ENCODE peak calls at places on chromosome 11, in five cellular contexts. V is AG04450; Q is CD4-positive, alpha-beta T cell; J is left lung; Z is endodermal cell. E is an unnamed sample.
A peak's percentile ranks its signal among the peaks of the same experiment; 100 is the strongest.

GRCh38 chr11:126297004-126297403 is 6.9 kb upstream of the DCPS start:
- DNase-seq in V (no peak), Q (no peak), J (no peak), Z (no peak), E (no peak)

GRCh38 chr11:9015677-9016076 is 11.9 kb upstream of the NRIP3 start:
- DNase-seq in V (peak; percentile 53), Q (peak; percentile 45), J (no peak), Z (peak; percentile 87), E (peak; percentile 63)

GRCh38 chr11:116467809-116468208 is 305.0 kb downstream of the BUD13 start:
- DNase-seq in V (no peak), Q (no peak), J (no peak), Z (no peak), E (no peak)

GRCh38 chr11:132456735-132457328 is 1075.5 kb downstream of the OPCML start:
- DNase-seq in V (no peak), Q (no peak), J (no peak), Z (peak; percentile 75), E (no peak)

GRCh38 chr11:69663326-69663725 is 11.8 kb downstream of the LTO1 start:
- DNase-seq in V (no peak), Q (no peak), J (peak; percentile 19), Z (peak; percentile 30), E (peak; percentile 28)

GRCh38 chr11:2742611-2743426 is 43.0 kb upstream of the KCNQ1OT1 start:
- DNase-seq in V (no peak), Q (no peak), J (peak; percentile 51), Z (no peak), E (no peak)

GRCh38 chr11:95232666-95233065 is 1.7 kb upstream of the SESN3 start:
- DNase-seq in V (no peak), Q (no peak), J (no peak), Z (no peak), E (no peak)

GRCh38 chr11:134751825-134752224 is 339.8 kb upstream of the B3GAT1 start:
- DNase-seq in V (no peak), Q (no peak), J (no peak), Z (peak; percentile 13), E (no peak)

GRCh38 chr11:94424662-94425061 is 23.4 kb upstream of the GPR83 start:
- DNase-seq in V (no peak), Q (no peak), J (no peak), Z (no peak), E (no peak)

GRCh38 chr11:129637473-129637872 is 178.2 kb upstream of the TMEM45B start:
- DNase-seq in V (no peak), Q (no peak), J (no peak), Z (no peak), E (no peak)

GRCh38 chr11:72788250-72788649 is 5.6 kb downstream of the STARD10 start:
- DNase-seq in V (no peak), Q (no peak), J (no peak), Z (no peak), E (no peak)

GRCh38 chr11:132853886-132854285 is 678.4 kb downstream of the OPCML start:
- DNase-seq in V (no peak), Q (no peak), J (no peak), Z (no peak), E (no peak)

GRCh38 chr11:114622858-114623257 is 27.3 kb upstream of the NXPE4 start:
- DNase-seq in V (no peak), Q (no peak), J (no peak), Z (no peak), E (no peak)

GRCh38 chr11:33500865-33501479 is 199.7 kb downstream of the C11orf91 start:
- DNase-seq in V (no peak), Q (no peak), J (no peak), Z (peak; percentile 78), E (no peak)

GRCh38 chr11:130077671-130078468 is 8.2 kb downstream of the APLP2 start:
- DNase-seq in V (no peak), Q (no peak), J (no peak), Z (no peak), E (no peak)

GRCh38 chr11:46279393-46280099 is 2.1 kb downstream of the CREB3L1 start:
- DNase-seq in V (no peak), Q (no peak), J (no peak), Z (no peak), E (peak; percentile 65)

GRCh38 chr11:117623831-117624271 is 173.2 kb downstream of the DSCAML1 start:
- DNase-seq in V (no peak), Q (no peak), J (no peak), Z (no peak), E (no peak)

GRCh38 chr11:57055780-57056179 is 67.1 kb downstream of the OR5AK2 start:
- DNase-seq in V (no peak), Q (no peak), J (no peak), Z (no peak), E (no peak)

GRCh38 chr11:20259506-20259905 is 99.2 kb upstream of the DBX1 start:
- DNase-seq in V (no peak), Q (no peak), J (no peak), Z (no peak), E (no peak)

GRCh38 chr11:12922418-12922817 is 86.7 kb upstream of the RASSF10 start:
- DNase-seq in V (no peak), Q (no peak), J (no peak), Z (no peak), E (no peak)

GRCh38 chr11:12220305-12220704 is 109.9 kb downstream of the MICAL2 start:
- DNase-seq in V (no peak), Q (no peak), J (no peak), Z (no peak), E (peak; percentile 83)

GRCh38 chr11:79152511-79152910 is 288.3 kb downstream of the TENM4 start:
- DNase-seq in V (no peak), Q (no peak), J (no peak), Z (peak; percentile 21), E (no peak)

GRCh38 chr11:41714101-41714500 is 254.6 kb upstream of the LRRC4C start:
- DNase-seq in V (no peak), Q (no peak), J (no peak), Z (no peak), E (no peak)

GRCh38 chr11:111540114-111540920 is at the start of gene LAYN:
- DNase-seq in V (no peak), Q (no peak), J (peak; percentile 83), Z (peak; percentile 83), E (peak; percentile 49)

GRCh38 chr11:111539426-111540113 is 950 bp upstream of the LAYN start:
- DNase-seq in V (no peak), Q (no peak), J (no peak), Z (no peak), E (no peak)

GRCh38 chr11:111542606-111543275 is 2.2 kb downstream of the LAYN start:
- DNase-seq in V (no peak), Q (no peak), J (no peak), Z (no peak), E (no peak)

GRCh38 chr11:111541209-111542061 is 915 bp downstream of the LAYN start:
- DNase-seq in V (peak; percentile 63), Q (no peak), J (peak; percentile 71), Z (peak; percentile 80), E (no peak)

DNA sequence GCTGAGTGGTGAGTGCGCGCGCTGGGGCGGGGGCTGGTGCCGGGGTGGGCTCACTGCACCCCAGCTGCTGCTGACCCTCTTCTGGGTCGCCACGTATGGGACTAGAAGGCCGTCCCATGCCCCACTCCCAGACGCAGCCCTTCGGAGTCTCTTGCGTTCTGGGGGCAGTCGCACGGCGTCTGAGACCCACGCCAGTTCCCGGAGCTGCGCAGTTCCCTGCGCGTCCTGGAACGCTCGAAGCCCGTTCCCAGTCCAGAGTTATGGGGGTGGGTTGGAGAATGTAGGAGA is 345 bp downstream of the LAYN start:
- DNase-seq in V (no peak), Q (no peak), J (no peak), Z (no peak), E (no peak)
- H3K27me3 ChIP-seq in V (no peaks in the 10 kb centered on the region), Q (peaks cover 37% of the 10 kb centered on the region), J (peaks cover 41% of the 10 kb centered on the region), Z (peaks cover 95% of the 10 kb centered on the region), E (no peaks in the 10 kb centered on the region)

DNA sequence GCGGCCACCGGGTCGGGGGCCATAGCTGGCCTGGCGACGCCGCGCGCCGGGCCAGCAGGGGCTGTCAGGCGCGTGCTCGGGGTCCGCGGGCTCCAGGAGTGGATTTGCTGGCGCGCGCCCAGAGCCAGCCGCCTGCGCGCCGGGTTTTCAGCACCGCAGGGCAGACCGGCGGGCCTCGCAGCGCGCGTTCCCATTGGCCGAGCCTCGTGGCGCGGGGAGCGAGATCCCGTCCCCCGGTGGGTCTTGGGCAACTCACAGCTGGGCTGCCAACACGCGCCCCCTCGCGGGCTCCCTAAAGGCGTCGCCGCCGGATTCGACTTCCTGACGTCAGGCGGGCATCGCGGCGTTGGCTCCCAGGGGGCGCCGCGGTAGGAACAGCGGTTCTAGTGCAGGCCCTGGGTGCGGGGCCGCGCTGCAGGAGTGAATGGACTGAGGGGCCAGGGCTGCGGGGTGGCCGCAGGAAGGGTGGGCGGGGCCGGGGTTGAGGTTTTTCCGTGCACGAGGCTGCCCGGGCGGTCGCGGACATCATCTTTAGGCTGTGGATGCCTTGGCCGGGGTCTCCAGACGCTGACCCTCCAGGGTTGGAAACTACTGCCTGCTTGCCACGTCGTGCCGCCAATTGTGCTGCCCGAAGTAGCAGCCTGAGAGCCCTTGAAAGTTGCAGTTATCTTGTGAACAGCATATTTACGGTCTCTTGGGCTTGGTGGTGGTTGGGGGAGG is at the start of gene FADS1:
- DNase-seq in V (peak; percentile 89), Q (peak; percentile 52), J (peak; percentile 96), Z (peak; percentile 98), E (peak; percentile 96)
- TF ChIP-seq CTCF in V (peak; percentile 57), Q (peak; percentile 67), J (peak; percentile 57), Z (peak; percentile 76), E (peak; percentile 67)

GRCh38 chr11:106990322-106990721 is 28.0 kb downstream of the GUCY1A2 start:
- DNase-seq in V (no peak), Q (no peak), J (peak; percentile 49), Z (no peak), E (peak; percentile 43)
- H3K27ac ChIP-seq in V (no peak overlapping the region), Q (no peak overlapping the region), J (no peak overlapping the region), Z (peak overlapping the region; percentile 22), E (peak overlapping the region; percentile 53)

GRCh38 chr11:1049911-1050580 is 13.5 kb upstream of the MUC6 start:
- DNase-seq in V (no peak), Q (no peak), J (peak; percentile 75), Z (peak; percentile 39), E (peak; percentile 29)

GRCh38 chr11:1051356-1052132 is 15.0 kb upstream of the MUC6 start:
- DNase-seq in V (no peak), Q (no peak), J (no peak), Z (no peak), E (peak; percentile 17)

GRCh38 chr11:1052133-1053011 is 15.9 kb upstream of the MUC6 start:
- DNase-seq in V (no peak), Q (no peak), J (peak; percentile 65), Z (no peak), E (peak; percentile 33)

GRCh38 chr11:1049431-1049891 is 12.9 kb upstream of the MUC6 start:
- DNase-seq in V (no peak), Q (no peak), J (peak; percentile 83), Z (peak; percentile 41), E (no peak)

GRCh38 chr11:1050581-1051355 is 14.2 kb upstream of the MUC6 start:
- DNase-seq in V (no peak), Q (peak; percentile 29), J (peak; percentile 92), Z (peak; percentile 94), E (peak; percentile 65)
- H3K27me3 ChIP-seq in V (peaks cover 31% of the 10 kb centered on the region), Q (peaks cover 5% of the 10 kb centered on the region), J (peaks cover 71% of the 10 kb centered on the region), Z (no peaks in the 10 kb centered on the region), E (peaks cover 60% of the 10 kb centered on the region)